ENCODE peak calls at places on chromosomes 7 and 10, in four cellular contexts. U is testis, A is adrenal gland, S is A549. M is an unnamed sample.
A peak's percentile ranks its signal among the peaks of the same experiment; 100 is the strongest.

GRCh38 chr10:3526721-3527120 is 258.3 kb downstream of the KLF6 start:
- DNase-seq in U (no peak), A (no peak), S (no peak), M (no peak)

GRCh38 chr10:122845783-122846332 is at the start of gene CUZD1:
- DNase-seq in U (no peak), A (no peak), S (no peak), M (no peak)

GRCh38 chr10:73968101-73968515 is 29.8 kb upstream of the VCL start:
- DNase-seq in U (peak; percentile 78), A (no peak), S (no peak), M (no peak)

GRCh38 chr10:99656199-99657064 is 2.9 kb upstream of the ENTPD7 start:
- DNase-seq in U (no peak), A (no peak), S (no peak), M (no peak)

GRCh38 chr7:101899616-101900015 is 82.2 kb downstream of the CUX1 start:
- DNase-seq in U (no peak), A (no peak), S (no peak), M (no peak)

GRCh38 chr10:130463876-130464360 is 327.7 kb downstream of the GLRX3 start:
- DNase-seq in U (peak; percentile 11), A (no peak), S (no peak), M (no peak)

GRCh38 chr10:27625452-27626345 is 119.9 kb downstream of the MKX start:
- DNase-seq in U (no peak), A (no peak), S (no peak), M (no peak)

GRCh38 chr7:75734586-75735047 is 4.1 kb downstream of the HIP1 start:
- DNase-seq in U (no peak), A (no peak), S (peak; percentile 40), M (no peak)

GRCh38 chr10:118501637-118502440 is 93.6 kb downstream of the PRLHR start:
- DNase-seq in U (no peak), A (no peak), S (peak; percentile 17), M (no peak)

GRCh38 chr7:74006451-74007259 is 21.3 kb upstream of the ELN start:
- DNase-seq in U (peak; percentile 52), A (no peak), S (no peak), M (no peak)

GRCh38 chr7:69177326-69177897 is 420.9 kb upstream of the AUTS2 start:
- DNase-seq in U (peak; percentile 60), A (no peak), S (no peak), M (no peak)

GRCh38 chr10:78451592-78451991 is 417.9 kb downstream of the RPS24 start:
- DNase-seq in U (peak; percentile 36), A (no peak), S (no peak), M (no peak)

GRCh38 chr10:95758351-95759025 is 2.5 kb downstream of the ENTPD1 start:
- DNase-seq in U (no peak), A (no peak), S (no peak), M (no peak)

GRCh38 chr7:18262054-18262453 is 233.5 kb upstream of the HDAC9 start:
- DNase-seq in U (no peak), A (no peak), S (no peak), M (peak; percentile 1)

GRCh38 chr10:74683067-74683466 is 143.3 kb upstream of the KAT6B start:
- DNase-seq in U (no peak), A (no peak), S (no peak), M (no peak)

GRCh38 chr10:34507217-34507616 is 307.9 kb downstream of the PARD3 start:
- DNase-seq in U (no peak), A (no peak), S (no peak), M (no peak)

GRCh38 chr7:47506716-47507354 is 75.1 kb downstream of the TNS3 start:
- DNase-seq in U (peak; percentile 65), A (no peak), S (no peak), M (no peak)

GRCh38 chr10:12333382-12334185 is 15.8 kb upstream of the CAMK1D start:
- DNase-seq in U (peak; percentile 32), A (peak; percentile 90), S (peak; percentile 98), M (no peak)

GRCh38 chr7:76054129-76055120 is 6.5 kb downstream of the MDH2 start:
- DNase-seq in U (no peak), A (peak; percentile 83), S (no peak), M (no peak)

GRCh38 chr7:35258125-35258890 is 4.4 kb upstream of the TBX20 start:
- DNase-seq in U (no peak), A (no peak), S (no peak), M (no peak)

GRCh38 chr7:88759216-88759955 is at the start of gene ZNF804B:
- DNase-seq in U (peak; percentile 18), A (no peak), S (no peak), M (no peak)

GRCh38 chr7:151085329-151085690 is 965 bp upstream of the AGAP3 start:
- DNase-seq in U (no peak), A (no peak), S (no peak), M (no peak)

GRCh38 chr10:14004536-14004935 is 326.2 kb downstream of the FRMD4A start:
- DNase-seq in U (no peak), A (no peak), S (no peak), M (no peak)

GRCh38 chr7:114931656-114932011 is 9.7 kb downstream of the MDFIC start:
- DNase-seq in U (no peak), A (no peak), S (no peak), M (no peak)

GRCh38 chr7:43531700-43532099 is 51.2 kb upstream of the STK17A start:
- DNase-seq in U (no peak), A (no peak), S (no peak), M (no peak)

GRCh38 chr10:46106410-46107255 is 60.6 kb upstream of the MSMB start:
- DNase-seq in U (peak; percentile 64), A (peak; percentile 65), S (peak; percentile 61), M (peak; percentile 92)

GRCh38 chr10:1412531-1413189 is 324.7 kb downstream of the ADARB2 start:
- DNase-seq in U (no peak), A (no peak), S (no peak), M (no peak)

GRCh38 chr7:116736927-116737715 is 65.1 kb downstream of the MET start:
- DNase-seq in U (no peak), A (no peak), S (no peak), M (no peak)

GRCh38 chr10:3729397-3729796 is 55.6 kb downstream of the KLF6 start:
- DNase-seq in U (no peak), A (no peak), S (no peak), M (no peak)

GRCh38 chr7:36796850-36797618 is 72.7 kb upstream of the AOAH start:
- DNase-seq in U (no peak), A (no peak), S (no peak), M (no peak)

GRCh38 chr7:43307522-43307921 is 195.1 kb downstream of the HECW1 start:
- DNase-seq in U (no peak), A (no peak), S (no peak), M (no peak)

GRCh38 chr7:155009570-155010157 is 6.7 kb upstream of the PAXIP1 start:
- DNase-seq in U (no peak), A (no peak), S (peak; percentile 19), M (peak; percentile 21)

GRCh38 chr7:128215281-128215680 is 25.8 kb upstream of the LEP start:
- DNase-seq in U (no peak), A (no peak), S (no peak), M (no peak)

GRCh38 chr10:78829570-78829969 is 239.2 kb upstream of the ZMIZ1 start:
- DNase-seq in U (no peak), A (no peak), S (no peak), M (no peak)

GRCh38 chr7:146961617-146962016 is 845.0 kb downstream of the CNTNAP2 start:
- DNase-seq in U (no peak), A (no peak), S (no peak), M (no peak)

GRCh38 chr7:85014936-85015335 is 171.9 kb downstream of the SEMA3D start:
- DNase-seq in U (no peak), A (no peak), S (no peak), M (no peak)

GRCh38 chr7:71558806-71559205 is 426.9 kb downstream of the GALNT17 start:
- DNase-seq in U (no peak), A (no peak), S (no peak), M (no peak)

GRCh38 chr7:84277628-84278224 is 83.1 kb upstream of the SEMA3A start:
- DNase-seq in U (no peak), A (no peak), S (no peak), M (no peak)

GRCh38 chr10:114937962-114938817 is at the start of gene TRUB1:
- DNase-seq in U (peak; percentile 99), A (peak; percentile 96), S (peak; percentile 85), M (peak; percentile 96)
- TF ChIP-seq POLR2A in U (no peak), A (no peak), S (peak; percentile 81), M (peak; percentile 86)

GRCh38 chr10:71212249-71213126 is at the start of gene UNC5B:
- DNase-seq in U (peak; percentile 89), A (peak; percentile 87), S (peak; percentile 37), M (peak; percentile 12)
- TF ChIP-seq POLR2A in U (peak; percentile 50), A (peak; percentile 87), S (peak; percentile 64), M (no peak)

DNA sequence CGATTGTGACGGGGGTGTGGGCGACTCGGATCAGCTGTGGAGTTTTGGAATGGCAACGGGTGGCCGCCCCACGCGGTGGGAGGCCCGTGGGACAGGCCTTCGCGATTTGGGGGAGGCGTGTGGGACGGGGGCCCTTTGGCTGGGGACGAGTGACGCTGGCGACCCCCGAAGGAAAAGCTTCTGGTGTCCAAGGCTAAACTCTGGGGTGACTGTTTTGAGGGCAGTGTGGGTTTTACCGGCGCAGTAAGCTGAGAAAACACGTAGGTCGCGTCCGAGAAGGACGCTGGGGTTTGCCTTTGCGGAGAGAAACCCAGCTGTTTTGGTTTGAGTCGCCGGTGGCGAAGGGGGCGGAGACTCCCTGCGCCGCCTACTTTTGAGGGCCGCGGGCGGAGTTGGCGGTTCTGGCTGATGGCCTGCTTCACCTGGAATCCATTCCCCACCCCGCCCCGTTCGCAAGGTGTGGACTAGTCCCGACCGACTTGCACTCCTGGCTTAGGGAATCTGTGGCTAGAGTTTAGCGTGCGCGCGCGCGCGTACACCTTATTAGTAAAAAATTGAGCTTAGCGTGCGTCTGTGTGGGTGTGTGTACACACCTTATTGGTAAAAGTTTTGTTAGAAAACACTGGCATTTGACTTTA is 606 bp downstream of the TAX1BP1 start:
- DNase-seq in U (peak; percentile 92), A (peak; percentile 84), S (peak; percentile 65), M (peak; percentile 84)
- TF ChIP-seq POLR2A in U (no peak), A (peak; percentile 58), S (peak; percentile 61), M (no peak)

DNA sequence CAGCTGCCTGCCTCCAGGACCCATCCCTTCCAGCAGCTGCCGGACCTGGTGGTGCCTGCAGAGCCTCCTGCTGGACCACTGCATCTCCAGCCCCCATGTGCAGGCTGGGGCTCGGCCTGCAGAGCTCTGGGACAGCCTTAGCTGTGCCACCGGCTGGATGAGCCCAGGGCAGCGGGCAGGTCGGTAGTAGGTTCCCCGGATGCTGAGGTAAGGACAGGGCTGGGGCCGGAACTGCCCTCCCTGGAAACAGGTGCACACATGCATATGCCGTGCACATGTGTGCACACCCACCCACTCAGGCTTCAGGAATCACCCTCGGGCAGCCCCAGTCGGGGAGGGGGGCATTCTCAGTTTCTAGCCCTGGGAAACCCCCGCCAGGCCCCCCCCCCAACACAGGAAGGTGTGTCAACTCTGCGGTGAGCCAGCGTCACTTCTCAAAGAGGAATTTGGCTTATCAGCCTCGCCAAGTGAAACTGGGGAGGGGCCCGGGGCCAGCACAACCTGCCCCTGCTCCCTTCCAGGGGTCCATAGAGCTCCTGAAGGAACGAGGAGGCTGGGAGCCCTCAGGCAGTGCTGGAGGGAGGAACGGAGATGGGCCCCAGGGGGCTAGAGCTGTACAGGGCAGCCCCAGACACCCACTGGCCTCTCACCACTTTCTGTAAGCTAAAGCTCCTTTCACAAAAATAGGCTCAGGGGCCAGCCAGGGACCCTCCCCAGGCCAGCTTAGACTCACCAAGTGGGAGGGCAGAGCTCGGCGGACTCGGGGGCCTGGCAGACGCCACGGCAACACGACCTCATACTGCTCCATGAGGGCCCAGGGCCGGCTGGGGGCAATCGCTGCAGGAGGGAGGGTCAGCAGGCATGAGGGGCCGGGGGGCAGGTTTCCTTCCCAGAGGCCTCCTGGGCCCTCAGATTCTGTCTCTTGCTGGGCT is 1.7 kb downstream of the ADAM8 start:
- DNase-seq in U (no peak), A (no peak), S (no peak), M (peak; percentile 69)
- TF ChIP-seq POLR2A in U (no peak), A (no peak), S (no peak), M (no peak)